ENCODE peak calls at places on chromosomes 13 and 19, in nine cellular contexts. D is fibroblast of pulmonary artery, B is hepatocyte, Z is psoas muscle, F is tibial nerve, K is mucosa of descending colon, L is colonic mucosa, Q is upper lobe of left lung, W is choroid plexus epithelial cell. E is an unnamed sample.

GRCh38 chr19:10543059-10543419 is 665 bp upstream of the ATG4D start:
- DNase-seq in D (no peak), B (no peak), Z (no peak), F (no peak), K (no peak), L (no peak), Q (no peak), W (no peak), E (no peak)

GRCh38 chr13:41054212-41054877 is 7.0 kb upstream of the WBP4 start:
- DNase-seq in D (peak; percentile 64), B (peak; percentile 76), Z (no peak), F (no peak), K (no peak), L (peak; percentile 75), Q (no peak), W (peak; percentile 78), E (peak; percentile 84)

GRCh38 chr19:38004505-38005223 is 97.7 kb downstream of the SIPA1L3 start:
- DNase-seq in D (peak; percentile 98), B (peak; percentile 89), Z (peak; percentile 81), F (peak; percentile 74), K (peak; percentile 72), L (peak; percentile 64), Q (peak; percentile 85), W (peak; percentile 98), E (peak; percentile 96)

GRCh38 chr13:24269803-24270202 is 39.6 kb upstream of the C1QTNF9 start:
- DNase-seq in D (no peak), B (no peak), Z (no peak), F (no peak), K (no peak), L (no peak), Q (no peak), W (peak; percentile 17), E (peak; percentile 78)

GRCh38 chr19:57302020-57302465 is 18.2 kb upstream of the ZNF543 start:
- DNase-seq in D (peak; percentile 97), B (peak; percentile 52), Z (peak; percentile 74), F (no peak), K (no peak), L (no peak), Q (no peak), W (peak; percentile 98), E (peak; percentile 92)

GRCh38 chr19:14686411-14686810 is 3.4 kb upstream of the ZNF333 start:
- DNase-seq in D (peak; percentile 42), B (no peak), Z (no peak), F (no peak), K (no peak), L (no peak), Q (peak; percentile 32), W (peak; percentile 53), E (peak; percentile 16)

GRCh38 chr13:95455782-95456181 is 96.7 kb upstream of the CLDN10 start:
- DNase-seq in D (no peak), B (no peak), Z (no peak), F (no peak), K (no peak), L (no peak), Q (no peak), W (no peak), E (no peak)

GRCh38 chr19:49587227-49587626 is 3.8 kb upstream of the PRR12 start:
- DNase-seq in D (no peak), B (no peak), Z (no peak), F (no peak), K (no peak), L (no peak), Q (no peak), W (no peak), E (no peak)

GRCh38 chr19:14370169-14370998 is 10.9 kb upstream of the ADGRE5 start:
- DNase-seq in D (no peak), B (no peak), Z (no peak), F (no peak), K (no peak), L (no peak), Q (no peak), W (no peak), E (no peak)

GRCh38 chr13:87671824-87672603 is 843 bp downstream of the SLITRK5 start:
- DNase-seq in D (no peak), B (peak; percentile 11), Z (no peak), F (no peak), K (peak; percentile 37), L (no peak), Q (peak; percentile 10), W (no peak), E (no peak)

GRCh38 chr13:84831666-84832657 is 949.7 kb upstream of the SLITRK1 start:
- DNase-seq in D (no peak), B (no peak), Z (no peak), F (no peak), K (no peak), L (no peak), Q (no peak), W (no peak), E (no peak)

GRCh38 chr19:11165486-11166030 is 10.0 kb upstream of the SPC24 start:
- DNase-seq in D (no peak), B (no peak), Z (no peak), F (no peak), K (no peak), L (no peak), Q (no peak), W (no peak), E (no peak)

GRCh38 chr13:23399254-23399796 is 34.2 kb downstream of the SACS start:
- DNase-seq in D (no peak), B (peak; percentile 52), Z (no peak), F (no peak), K (no peak), L (no peak), Q (no peak), W (no peak), E (no peak)

GRCh38 chr13:57740719-57741118 is 109.2 kb downstream of the PCDH17 start:
- DNase-seq in D (peak; percentile 2), B (no peak), Z (no peak), F (no peak), K (no peak), L (no peak), Q (no peak), W (no peak), E (no peak)

GRCh38 chr13:72820156-72820897 is 38.4 kb downstream of the PIBF1 start:
- DNase-seq in D (peak; percentile 42), B (peak; percentile 25), Z (no peak), F (no peak), K (no peak), L (no peak), Q (no peak), W (peak; percentile 30), E (peak; percentile 79)

GRCh38 chr19:6865849-6866248 is 21.5 kb upstream of the ADGRE1 start:
- DNase-seq in D (no peak), B (no peak), Z (no peak), F (no peak), K (no peak), L (no peak), Q (no peak), W (no peak), E (no peak)

GRCh38 chr13:95505976-95506375 is 46.5 kb upstream of the CLDN10 start:
- DNase-seq in D (no peak), B (no peak), Z (no peak), F (no peak), K (no peak), L (no peak), Q (no peak), W (no peak), E (no peak)

GRCh38 chr19:17719730-17720486 is 628 bp downstream of the MAP1S start:
- DNase-seq in D (no peak), B (peak; percentile 56), Z (no peak), F (no peak), K (peak; percentile 76), L (peak; percentile 60), Q (peak; percentile 78), W (no peak), E (no peak)

DNA sequence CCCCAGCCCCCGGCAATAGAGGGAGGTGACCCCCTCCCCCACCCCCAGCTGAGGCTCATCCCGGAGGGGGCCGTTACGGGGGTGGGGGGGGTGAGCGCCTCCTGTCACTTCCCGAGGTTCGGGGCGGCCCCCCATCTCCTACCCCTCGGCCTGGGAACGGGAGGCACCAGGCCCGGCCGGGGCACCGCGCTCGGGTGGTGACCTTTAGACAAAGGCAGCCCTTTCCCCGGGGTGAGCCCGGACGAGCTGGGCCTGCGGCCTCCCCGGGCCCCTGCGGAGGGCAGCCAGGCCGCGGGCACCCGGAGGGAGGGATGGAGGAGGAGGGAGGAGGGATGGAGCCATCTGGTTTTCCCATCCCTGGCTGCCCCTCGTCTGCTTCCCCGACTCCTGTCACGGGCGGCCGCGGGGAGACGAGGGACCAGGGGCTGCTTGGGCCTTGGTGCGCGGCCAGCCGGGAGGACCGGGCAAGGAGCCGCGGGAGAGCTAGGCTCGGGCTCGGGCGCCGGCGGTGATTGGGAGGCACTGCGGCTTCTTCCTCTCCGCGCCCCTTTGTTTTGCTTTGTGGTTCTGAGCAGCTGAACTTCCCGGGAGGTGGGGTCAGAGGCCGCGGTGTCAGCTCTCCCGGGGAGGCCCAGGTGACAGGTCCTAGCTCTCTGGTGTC is 1.1 kb downstream of the BICRA start:
- DNase-seq in D (peak; percentile 47), B (peak; percentile 66), Z (peak; percentile 55), F (no peak), K (peak; percentile 81), L (peak; percentile 70), Q (peak; percentile 69), W (peak; percentile 59), E (peak; percentile 53)
- TF ChIP-seq CTCF in D (no peak), B (no peak), Z (no peak), F (no peak), K (no peak), L (no peak), Q (peak; percentile 12), W (no peak), E (no peak)

DNA sequence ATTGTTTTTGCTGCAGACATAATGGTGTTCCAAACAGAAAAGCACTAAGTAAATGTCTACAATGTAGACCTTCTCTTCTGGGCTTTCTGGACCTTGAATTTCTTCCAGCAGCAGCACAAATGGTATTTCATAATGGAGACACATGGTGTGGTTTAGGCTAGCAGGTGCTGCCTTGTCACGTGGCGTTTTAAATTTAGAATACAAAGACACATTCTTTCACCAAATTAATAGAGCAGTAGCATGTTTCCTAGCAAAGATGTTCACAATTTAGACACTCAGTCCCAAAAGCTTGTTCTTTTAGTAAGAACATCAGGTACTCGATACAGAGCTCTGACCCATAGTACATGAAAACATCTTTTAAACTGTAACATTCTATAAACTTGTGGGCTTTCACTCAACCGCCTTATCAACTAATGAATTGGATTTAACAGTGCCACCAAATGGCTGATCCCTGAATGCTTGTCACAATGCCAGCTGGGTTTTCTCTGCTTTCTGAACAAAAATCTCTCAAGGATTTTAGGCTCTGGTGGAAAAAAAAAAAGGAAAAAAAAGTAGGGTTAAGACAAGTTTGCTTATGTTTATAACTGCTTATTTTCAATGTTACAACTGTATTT is 290.1 kb downstream of the DCLK1 start:
- DNase-seq in D (no peak), B (no peak), Z (no peak), F (no peak), K (no peak), L (no peak), Q (no peak), W (no peak), E (no peak)
- H3K4me3 ChIP-seq in D (no peak overlapping the region), B (no peak overlapping the region), Z (no peak overlapping the region), F (no peak overlapping the region), K (no peak overlapping the region), L (no peak overlapping the region), Q (no peak overlapping the region), W (no peak overlapping the region), E (no peak overlapping the region)

GRCh38 chr19:29690842-29691241 is 24.2 kb downstream of the C19orf12 start:
- DNase-seq in D (peak; percentile 60), B (no peak), Z (no peak), F (no peak), K (no peak), L (no peak), Q (no peak), W (peak; percentile 65), E (peak; percentile 42)
- TF ChIP-seq CTCF in D (peak; percentile 37), B (no peak), Z (peak; percentile 46), F (peak; percentile 35), K (no peak), L (no peak), Q (no peak), W (peak; percentile 58), E (peak; percentile 37)

GRCh38 chr19:46954502-46955004 is 65.1 kb upstream of the NPAS1 start:
- DNase-seq in D (no peak), B (no peak), Z (no peak), F (no peak), K (no peak), L (no peak), Q (no peak), W (no peak), E (no peak)
- H3K4me3 ChIP-seq in D (no peak overlapping the region), B (no peak overlapping the region), Z (no peak overlapping the region), F (no peak overlapping the region), K (no peak overlapping the region), L (no peak overlapping the region), Q (no peak overlapping the region), W (no peak overlapping the region), E (no peak overlapping the region)

E was measured in fibroblast of villous mesenchyme.